ENCODE peak calls at places on chromosomes 6 and 20, in four cellular contexts. Q, Y, P and H are unnamed samples.

GRCh38 chr6:41963371-41963770 is 21.8 kb upstream of the CCND3 start:
- DNase-seq in Q (no peak), Y (no peak), P (no peak), H (no peak)

GRCh38 chr6:142856607-142856856 is 88.4 kb downstream of the HIVEP2 start:
- DNase-seq in Q (peak), Y (no peak), P (no peak), H (no peak)

GRCh38 chr6:75855047-75855446 is 106.0 kb downstream of the MYO6 start:
- DNase-seq in Q (no peak), Y (peak), P (peak), H (peak)

GRCh38 chr6:5282191-5282623 is 20.9 kb downstream of the FARS2 start:
- DNase-seq in Q (no peak), Y (no peak), P (no peak), H (no peak)

GRCh38 chr6:125020385-125020784 is 58.1 kb downstream of the RNF217 start:
- DNase-seq in Q (no peak), Y (no peak), P (no peak), H (no peak)

GRCh38 chr20:15654208-15654649 is 919.0 kb downstream of the KIF16B start:
- DNase-seq in Q (no peak), Y (peak), P (peak), H (no peak)

GRCh38 chr6:164419099-164419498 is 890.3 kb downstream of the C6orf118 start:
- DNase-seq in Q (no peak), Y (no peak), P (no peak), H (no peak)

GRCh38 chr20:12252793-12253192 is 335.1 kb downstream of the BTBD3 start:
- DNase-seq in Q (no peak), Y (no peak), P (no peak), H (no peak)

GRCh38 chr20:11144114-11144513 is 470.3 kb upstream of the JAG1 start:
- DNase-seq in Q (no peak), Y (no peak), P (no peak), H (no peak)

DNA sequence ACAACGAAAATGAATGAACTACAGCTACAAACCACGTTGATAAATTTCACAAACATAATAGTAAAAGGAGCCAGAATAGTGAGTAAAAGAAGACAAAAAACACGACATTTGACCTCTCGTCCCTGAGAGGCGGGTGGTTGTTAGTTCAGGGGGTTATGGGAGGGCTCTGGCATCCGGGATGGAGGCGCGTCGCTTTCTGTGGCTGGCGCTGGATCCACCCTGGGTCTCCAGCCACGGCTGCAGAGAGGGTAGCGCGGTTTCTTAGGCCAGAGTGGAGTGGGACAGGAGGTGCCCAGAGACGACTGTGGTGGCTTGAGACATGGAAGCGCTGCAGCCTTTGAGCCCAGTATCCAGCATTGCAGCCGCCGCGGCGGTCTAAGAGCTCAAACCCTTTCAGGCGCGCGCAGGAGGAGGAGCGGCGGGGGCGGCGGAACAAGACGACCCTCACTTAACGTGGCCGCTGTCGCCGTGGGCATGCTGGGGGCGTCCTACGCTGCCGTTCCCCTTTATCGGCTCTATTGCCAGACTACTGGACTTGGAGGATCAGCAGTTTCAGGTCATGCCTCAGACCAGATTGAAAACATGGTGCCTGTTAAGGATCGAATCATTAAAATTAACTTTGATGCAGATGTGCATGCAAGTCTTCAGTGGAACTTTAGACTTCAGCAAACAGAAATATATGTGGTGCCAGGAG is 3.7 kb upstream of the ZSCAN23 start:
- DNase-seq in Q (no peak), Y (no peak), P (no peak), H (no peak)
- H3K27ac ChIP-seq in Q (no peak), Y (no peak), P (no peak), H (no peak)

DNA sequence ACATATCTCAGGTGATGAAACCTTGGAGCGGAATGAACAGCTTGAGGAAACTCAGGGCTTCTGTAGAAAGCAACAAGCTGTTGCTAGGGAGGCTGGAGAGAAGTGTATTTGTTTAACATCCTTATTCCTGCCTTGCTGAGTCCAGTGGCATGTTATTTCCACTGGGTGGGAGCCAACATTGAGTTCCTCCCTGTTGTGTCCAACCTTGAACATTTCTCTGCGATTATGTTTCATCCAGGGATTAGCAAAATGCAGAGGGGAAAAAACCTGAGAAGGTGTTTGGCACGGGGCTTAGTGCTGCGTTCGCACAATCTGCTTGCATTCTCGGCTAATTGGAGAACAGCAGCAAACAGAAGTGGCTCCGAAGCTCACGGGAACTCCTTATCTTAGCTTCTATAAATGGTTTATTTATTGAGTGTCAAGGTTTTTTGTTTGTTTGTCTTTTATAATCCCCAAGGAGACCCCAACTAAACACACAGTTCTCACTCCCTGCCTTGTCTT is 412.7 kb downstream of the CDC5L start:
- DNase-seq in Q (no peak), Y (no peak), P (no peak), H (peak)
- TF ChIP-seq CTCF in Q (no peak), Y (no peak), P (no peak), H (no peak)

GRCh38 chr20:53706008-53706481 is 112.4 kb upstream of the ZNF217 start:
- DNase-seq in Q (no peak), Y (no peak), P (no peak), H (no peak)

GRCh38 chr20:53708129-53708968 is 114.7 kb upstream of the ZNF217 start:
- DNase-seq in Q (no peak), Y (no peak), P (no peak), H (no peak)

GRCh38 chr20:53711333-53712211 is 117.9 kb upstream of the ZNF217 start:
- DNase-seq in Q (no peak), Y (no peak), P (no peak), H (no peak)

GRCh38 chr20:53706511-53707031 is 112.9 kb upstream of the ZNF217 start:
- DNase-seq in Q (no peak), Y (no peak), P (no peak), H (no peak)

DNA sequence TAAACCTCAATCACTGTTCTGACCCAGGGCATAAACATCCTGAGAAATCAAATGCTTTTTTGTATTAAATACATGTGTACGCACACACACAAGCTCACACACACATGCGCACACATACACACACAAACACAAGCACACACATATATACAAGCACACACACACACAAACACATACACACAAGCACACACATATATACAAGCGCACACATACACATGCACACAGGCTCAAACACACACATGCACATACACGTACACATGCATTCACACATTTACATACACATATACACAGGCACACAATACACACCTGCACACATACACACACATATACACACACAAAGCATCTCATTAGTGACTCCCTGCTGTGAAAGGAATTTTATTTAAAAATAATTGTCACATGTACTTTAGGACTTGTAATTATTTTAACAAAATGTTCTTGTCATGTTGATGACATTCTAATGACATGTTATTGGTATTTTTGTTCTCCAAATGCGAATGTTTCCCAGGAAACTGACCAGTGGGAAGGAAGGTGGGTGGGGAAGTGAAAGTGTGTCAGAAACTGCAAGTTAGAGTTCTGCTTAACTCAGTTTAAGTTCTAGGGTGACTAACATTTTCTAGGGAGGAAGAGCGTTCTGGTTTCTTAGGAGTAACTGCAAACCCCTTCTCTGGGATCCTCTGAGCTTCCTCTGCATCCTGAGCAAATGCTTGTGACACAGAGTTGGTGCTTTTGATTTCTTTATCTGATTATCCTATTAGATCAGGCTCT is 113.9 kb upstream of the ZNF217 start:
- DNase-seq in Q (no peak), Y (no peak), P (no peak), H (no peak)
- TF ChIP-seq POLR2A in Q (no peak), Y (no peak), P (no peak), H (no peak)

GRCh38 chr20:53827996-53828672 is 234.5 kb upstream of the ZNF217 start:
- DNase-seq in Q (no peak), Y (no peak), P (peak), H (no peak)

GRCh38 chr20:53826090-53826489 is 232.5 kb upstream of the ZNF217 start:
- DNase-seq in Q (no peak), Y (no peak), P (no peak), H (no peak)

GRCh38 chr20:53825282-53825681 is 231.6 kb upstream of the ZNF217 start:
- DNase-seq in Q (no peak), Y (no peak), P (no peak), H (no peak)

GRCh38 chr20:53827292-53827995 is 233.8 kb upstream of the ZNF217 start:
- DNase-seq in Q (no peak), Y (no peak), P (no peak), H (no peak)

GRCh38 chr20:53826597-53827291 is 233.1 kb upstream of the ZNF217 start:
- DNase-seq in Q (peak), Y (no peak), P (no peak), H (no peak)
- H3K27ac ChIP-seq in Q (peak), Y (no peak), P (peak), H (no peak)

GRCh38 chr6:138563231-138563630 is 63.9 kb upstream of the NHSL1 start:
- DNase-seq in Q (no peak), Y (no peak), P (no peak), H (no peak)

GRCh38 chr6:138560130-138560850 is 61.0 kb upstream of the NHSL1 start:
- DNase-seq in Q (no peak), Y (no peak), P (no peak), H (no peak)

GRCh38 chr6:138562691-138563090 is 63.4 kb upstream of the NHSL1 start:
- DNase-seq in Q (no peak), Y (no peak), P (no peak), H (peak)

GRCh38 chr6:138564170-138564721 is 65.0 kb upstream of the NHSL1 start:
- DNase-seq in Q (no peak), Y (no peak), P (no peak), H (no peak)

GRCh38 chr6:138563650-138564049 is 64.4 kb upstream of the NHSL1 start:
- DNase-seq in Q (no peak), Y (no peak), P (no peak), H (no peak)
- TF ChIP-seq CTCF in Q (no peak), Y (no peak), P (no peak), H (no peak)